ENCODE peak calls at places on chromosomes 12 and 14, in five cellular contexts. One of them, this sample, is unnamed.
A peak's percentile ranks its signal among the peaks of the same experiment; 100 is the strongest.

GRCh38 chr12:63921157-63921556 is 76.7 kb downstream of the SRGAP1 start:
- DNase-seq in GM12865: no peak
- DNase-seq in gastrocnemius medialis: no peak
- DNase-seq in HFF-Myc: no peak
- DNase-seq in A549: no peak
- DNase-seq in this sample: no peak

GRCh38 chr12:39619316-39619659 is 315 bp downstream of the ABCD2 start:
- DNase-seq in GM12865: peak; percentile 67
- DNase-seq in gastrocnemius medialis: no peak
- DNase-seq in HFF-Myc: no peak
- DNase-seq in A549: no peak
- DNase-seq in this sample: no peak

GRCh38 chr12:127260959-127261358 is 1006.0 kb upstream of the TMEM132C start:
- DNase-seq in GM12865: no peak
- DNase-seq in gastrocnemius medialis: no peak
- DNase-seq in HFF-Myc: no peak
- DNase-seq in A549: no peak
- DNase-seq in this sample: no peak

GRCh38 chr12:94165152-94165551 is 16.8 kb downstream of the PLXNC1 start:
- DNase-seq in GM12865: no peak
- DNase-seq in gastrocnemius medialis: no peak
- DNase-seq in HFF-Myc: no peak
- DNase-seq in A549: no peak
- DNase-seq in this sample: no peak

GRCh38 chr12:4246116-4246515 is 27.4 kb upstream of the CCND2 start:
- DNase-seq in GM12865: peak; percentile 62
- DNase-seq in gastrocnemius medialis: no peak
- DNase-seq in HFF-Myc: no peak
- DNase-seq in A549: no peak
- DNase-seq in this sample: no peak

GRCh38 chr12:106291342-106291741 is 11.2 kb upstream of the TCP11L2 start:
- DNase-seq in GM12865: no peak
- DNase-seq in gastrocnemius medialis: no peak
- DNase-seq in HFF-Myc: no peak
- DNase-seq in A549: no peak
- DNase-seq in this sample: no peak

GRCh38 chr12:57069522-57069921 is 9.1 kb downstream of the NEMP1 start:
- DNase-seq in GM12865: peak; percentile 86
- DNase-seq in gastrocnemius medialis: peak; percentile 66
- DNase-seq in HFF-Myc: peak; percentile 84
- DNase-seq in A549: peak; percentile 48
- DNase-seq in this sample: peak; percentile 52

GRCh38 chr12:90036641-90037040 is 328.0 kb upstream of the ATP2B1 start:
- DNase-seq in GM12865: no peak
- DNase-seq in gastrocnemius medialis: no peak
- DNase-seq in HFF-Myc: peak; percentile 73
- DNase-seq in A549: no peak
- DNase-seq in this sample: no peak

GRCh38 chr12:56634837-56635538 is 4.9 kb upstream of the BAZ2A start:
- DNase-seq in GM12865: peak; percentile 84
- DNase-seq in gastrocnemius medialis: peak; percentile 89
- DNase-seq in HFF-Myc: peak; percentile 79
- DNase-seq in A549: peak; percentile 98
- DNase-seq in this sample: peak; percentile 67

GRCh38 chr12:119780786-119781434 is 96.2 kb downstream of the CIT start:
- DNase-seq in GM12865: no peak
- DNase-seq in gastrocnemius medialis: no peak
- DNase-seq in HFF-Myc: peak; percentile 36
- DNase-seq in A549: peak; percentile 64
- DNase-seq in this sample: no peak

GRCh38 chr14:51609987-51610283 is 41.8 kb upstream of the FRMD6 start:
- DNase-seq in GM12865: peak; percentile 90
- DNase-seq in gastrocnemius medialis: no peak
- DNase-seq in HFF-Myc: no peak
- DNase-seq in A549: no peak
- DNase-seq in this sample: no peak

GRCh38 chr12:1533205-1533601 is 61.2 kb downstream of the FBXL14 start:
- DNase-seq in GM12865: peak; percentile 78
- DNase-seq in gastrocnemius medialis: no peak
- DNase-seq in HFF-Myc: no peak
- DNase-seq in A549: no peak
- DNase-seq in this sample: no peak

GRCh38 chr12:1532796-1533195 is 61.6 kb downstream of the FBXL14 start:
- DNase-seq in GM12865: no peak
- DNase-seq in gastrocnemius medialis: no peak
- DNase-seq in HFF-Myc: no peak
- DNase-seq in A549: no peak
- DNase-seq in this sample: no peak

GRCh38 chr12:1532367-1532752 is 62.0 kb downstream of the FBXL14 start:
- DNase-seq in GM12865: no peak
- DNase-seq in gastrocnemius medialis: no peak
- DNase-seq in HFF-Myc: no peak
- DNase-seq in A549: no peak
- DNase-seq in this sample: no peak

GRCh38 chr12:1534708-1535107 is 59.7 kb downstream of the FBXL14 start:
- DNase-seq in GM12865: peak; percentile 67
- DNase-seq in gastrocnemius medialis: no peak
- DNase-seq in HFF-Myc: no peak
- DNase-seq in A549: no peak
- DNase-seq in this sample: no peak

DNA sequence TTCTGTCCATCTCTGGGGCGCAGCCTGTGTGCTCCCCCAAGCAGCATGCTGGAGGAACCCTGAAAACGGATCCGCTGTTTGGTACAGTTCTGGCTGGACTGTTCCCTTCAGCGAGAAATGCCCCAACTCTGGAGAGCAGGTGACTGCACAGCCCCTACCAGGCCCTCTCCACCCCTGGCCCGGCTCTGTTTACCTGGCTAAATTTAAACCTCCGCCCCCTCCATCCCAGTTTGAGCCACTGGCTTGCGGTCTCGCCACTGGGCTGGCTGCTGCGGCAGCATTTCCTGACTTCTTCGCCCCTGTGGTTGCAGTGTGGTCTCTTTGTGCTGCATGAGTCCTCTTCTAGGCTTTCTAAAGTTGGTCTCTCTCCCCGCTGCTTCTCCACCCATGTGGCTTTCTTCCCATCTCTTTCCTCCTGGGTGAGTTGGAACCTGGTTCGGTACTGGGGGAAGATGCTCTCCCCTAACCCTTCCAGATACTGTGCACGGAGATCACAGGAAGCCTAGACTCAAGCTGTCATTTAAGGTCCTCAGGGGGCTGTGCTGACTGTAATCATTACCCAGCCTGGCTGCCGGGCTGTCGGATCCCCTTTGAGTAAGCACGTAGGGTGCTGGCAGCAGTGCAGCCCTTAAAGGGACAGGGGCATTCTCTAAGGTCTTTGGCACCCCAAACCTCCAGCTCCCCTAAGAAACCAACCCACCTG is 60.6 kb downstream of the FBXL14 start:
- DNase-seq in GM12865: peak; percentile 86
- DNase-seq in gastrocnemius medialis: no peak
- DNase-seq in HFF-Myc: no peak
- DNase-seq in A549: no peak
- DNase-seq in this sample: no peak
- H3K4me3 ChIP-seq in GM12865: peak overlapping the region; percentile 66
- H3K4me3 ChIP-seq in gastrocnemius medialis: no peak overlapping the region
- H3K4me3 ChIP-seq in HFF-Myc: no peak overlapping the region
- H3K4me3 ChIP-seq in A549: no peak overlapping the region
- H3K4me3 ChIP-seq in this sample: peak overlapping the region; percentile 37

DNA sequence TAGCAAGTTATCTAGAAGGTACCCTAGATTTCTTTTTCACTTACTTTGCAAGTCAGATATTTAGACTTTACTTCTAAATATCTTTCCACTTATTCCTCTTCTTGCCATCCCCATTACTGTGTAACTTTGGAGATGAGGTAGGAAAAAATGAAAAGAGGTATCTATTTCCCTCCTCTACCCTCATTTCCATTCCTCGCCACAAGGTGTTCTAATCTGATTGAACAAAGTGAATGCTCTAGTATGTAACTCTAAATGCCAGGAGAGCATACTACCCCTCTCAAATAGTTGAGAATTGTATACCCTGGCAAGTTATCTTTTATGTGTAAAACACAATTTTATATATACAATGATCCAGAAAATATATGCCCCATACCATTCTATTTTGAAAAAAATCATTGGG is 1.7 kb upstream of the LDHB start:
- DNase-seq in GM12865: no peak
- DNase-seq in gastrocnemius medialis: no peak
- DNase-seq in HFF-Myc: no peak
- DNase-seq in A549: peak; percentile 9
- DNase-seq in this sample: no peak
- TF ChIP-seq CTCF in GM12865: peak; percentile 11
- TF ChIP-seq CTCF in gastrocnemius medialis: no peak
- TF ChIP-seq CTCF in HFF-Myc: no peak
- TF ChIP-seq CTCF in A549: no peak
- TF ChIP-seq CTCF in this sample: peak; percentile 38

GRCh38 chr12:14957769-14958168 is 3.6 kb downstream of the ARHGDIB start:
- DNase-seq in GM12865: no peak
- DNase-seq in gastrocnemius medialis: no peak
- DNase-seq in HFF-Myc: no peak
- DNase-seq in A549: no peak
- DNase-seq in this sample: no peak

GRCh38 chr12:14959916-14960315 is 1.5 kb downstream of the ARHGDIB start:
- DNase-seq in GM12865: no peak
- DNase-seq in gastrocnemius medialis: no peak
- DNase-seq in HFF-Myc: no peak
- DNase-seq in A549: no peak
- DNase-seq in this sample: no peak

GRCh38 chr12:14959463-14959862 is 1.9 kb downstream of the ARHGDIB start:
- DNase-seq in GM12865: no peak
- DNase-seq in gastrocnemius medialis: no peak
- DNase-seq in HFF-Myc: no peak
- DNase-seq in A549: no peak
- DNase-seq in this sample: no peak

GRCh38 chr12:14958361-14959125 is 2.9 kb downstream of the ARHGDIB start:
- DNase-seq in GM12865: no peak
- DNase-seq in gastrocnemius medialis: no peak
- DNase-seq in HFF-Myc: no peak
- DNase-seq in A549: no peak
- DNase-seq in this sample: no peak

DNA sequence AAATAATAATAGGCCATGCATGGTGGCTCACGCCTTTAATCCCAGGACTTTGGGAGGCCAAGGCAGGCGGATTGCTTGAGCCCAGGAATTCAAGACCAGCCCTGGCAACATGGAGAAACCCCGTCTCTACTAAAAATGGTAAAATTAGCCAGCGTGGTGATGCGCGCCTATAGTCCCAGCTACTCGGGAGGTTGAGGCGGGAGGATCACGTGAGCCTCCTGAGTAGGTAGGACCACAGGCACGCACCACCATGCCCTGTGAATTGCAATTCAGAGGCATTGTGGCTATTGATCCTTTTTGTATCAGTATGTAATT is 2.3 kb downstream of the ARHGDIB start:
- DNase-seq in GM12865: no peak
- DNase-seq in gastrocnemius medialis: no peak
- DNase-seq in HFF-Myc: no peak
- DNase-seq in A549: no peak
- DNase-seq in this sample: no peak
- H3K4me3 ChIP-seq in GM12865: peak overlapping the region; percentile 98
- H3K4me3 ChIP-seq in gastrocnemius medialis: no peak overlapping the region
- H3K4me3 ChIP-seq in HFF-Myc: no peak overlapping the region
- H3K4me3 ChIP-seq in A549: no peak overlapping the region
- H3K4me3 ChIP-seq in this sample: no peak overlapping the region

DNA sequence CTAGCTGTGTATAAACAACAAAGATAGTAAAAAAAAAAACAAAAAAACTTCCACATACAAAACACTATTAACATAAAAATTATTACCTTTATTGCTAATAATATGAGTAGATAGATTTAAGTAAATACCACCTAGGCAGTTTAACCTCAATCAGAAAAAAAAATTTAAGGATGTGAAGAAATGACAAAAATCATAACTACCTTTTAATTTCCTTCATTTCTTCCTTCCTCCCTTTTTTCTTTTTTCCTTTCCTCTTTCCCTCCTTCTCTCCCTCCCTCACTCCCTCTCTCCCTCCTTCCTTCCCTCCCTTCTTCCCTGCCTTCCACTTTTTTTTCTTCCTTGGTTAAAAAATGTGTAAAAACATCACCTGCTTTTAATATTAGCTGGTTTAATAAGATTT is 81.7 kb downstream of the SOX5 start:
- DNase-seq in GM12865: no peak
- DNase-seq in gastrocnemius medialis: no peak
- DNase-seq in HFF-Myc: no peak
- DNase-seq in A549: no peak
- DNase-seq in this sample: no peak
- TF ChIP-seq CTCF in GM12865: no peak
- TF ChIP-seq CTCF in gastrocnemius medialis: no peak
- TF ChIP-seq CTCF in HFF-Myc: no peak
- TF ChIP-seq CTCF in A549: no peak
- TF ChIP-seq CTCF in this sample: no peak

GRCh38 chr14:60332869-60333268 is 83.8 kb downstream of the PPM1A start:
- DNase-seq in GM12865: no peak
- DNase-seq in gastrocnemius medialis: no peak
- DNase-seq in HFF-Myc: no peak
- DNase-seq in A549: no peak
- DNase-seq in this sample: no peak
- H3K4me3 ChIP-seq in GM12865: no peak overlapping the region
- H3K4me3 ChIP-seq in gastrocnemius medialis: no peak overlapping the region
- H3K4me3 ChIP-seq in HFF-Myc: no peak overlapping the region
- H3K4me3 ChIP-seq in A549: no peak overlapping the region
- H3K4me3 ChIP-seq in this sample: no peak overlapping the region

DNA sequence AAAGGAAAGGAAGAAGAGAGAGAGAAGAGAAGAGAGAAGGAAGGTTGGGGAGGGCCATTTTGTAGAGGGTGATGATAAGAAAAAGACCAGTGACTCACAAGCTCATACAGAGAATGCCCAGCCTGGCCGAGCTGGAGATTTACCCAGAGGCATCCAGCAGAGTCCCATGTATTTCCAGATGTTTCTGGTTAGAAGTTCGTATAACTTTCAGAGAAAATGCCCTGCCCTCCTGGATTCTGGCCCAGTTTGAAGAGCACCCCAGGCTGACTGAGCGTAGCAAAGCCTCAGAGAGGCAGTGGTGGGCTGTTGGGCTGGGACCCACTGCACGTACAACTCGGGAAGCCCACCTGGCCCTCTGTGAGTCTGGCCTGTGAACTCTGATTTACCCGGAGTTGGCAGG is 221.8 kb downstream of the SLC41A2 start:
- DNase-seq in GM12865: no peak
- DNase-seq in gastrocnemius medialis: no peak
- DNase-seq in HFF-Myc: peak; percentile 88
- DNase-seq in A549: no peak
- DNase-seq in this sample: no peak
- TF ChIP-seq CTCF in GM12865: no peak
- TF ChIP-seq CTCF in gastrocnemius medialis: no peak
- TF ChIP-seq CTCF in HFF-Myc: peak; percentile 15
- TF ChIP-seq CTCF in A549: no peak
- TF ChIP-seq CTCF in this sample: no peak

GRCh38 chr14:104136472-104137296 is 1.7 kb upstream of the KIF26A start:
- DNase-seq in GM12865: no peak
- DNase-seq in gastrocnemius medialis: no peak
- DNase-seq in HFF-Myc: no peak
- DNase-seq in A549: no peak
- DNase-seq in this sample: no peak
- H3K4me3 ChIP-seq in GM12865: no peak overlapping the region
- H3K4me3 ChIP-seq in gastrocnemius medialis: peak overlapping the region; percentile 4
- H3K4me3 ChIP-seq in HFF-Myc: peak overlapping the region; percentile 40
- H3K4me3 ChIP-seq in A549: peak overlapping the region; percentile 55
- H3K4me3 ChIP-seq in this sample: no peak overlapping the region